ENCODE peak calls at places on chromosomes 5 and 9, in nine cellular contexts. One of them, this sample, is unnamed.
A peak's percentile ranks its signal among the peaks of the same experiment; 100 is the strongest.

GRCh38 chr9:94885854-94886447 is 159.5 kb downstream of the AOPEP start:
- DNase-seq in H9: no peak
- DNase-seq in astrocyte: no peak
- DNase-seq in right atrium auricular region: no peak
- DNase-seq in MM.1S: no peak
- DNase-seq in CD8-positive, alpha-beta T cell: no peak
- DNase-seq in body of pancreas: no peak
- DNase-seq in ovary: no peak
- DNase-seq in IMR-90: no peak
- DNase-seq in this sample: no peak

GRCh38 chr9:135341612-135342169 is 137.9 kb upstream of the PPP1R26 start:
- DNase-seq in body of pancreas: no peak
- DNase-seq in ovary: no peak
- DNase-seq in right atrium auricular region: no peak
- DNase-seq in CD8-positive, alpha-beta T cell: no peak
- DNase-seq in astrocyte: no peak
- DNase-seq in MM.1S: no peak
- DNase-seq in H9: no peak
- DNase-seq in IMR-90: no peak
- DNase-seq in this sample: no peak

GRCh38 chr5:142325677-142326479 is 1.1 kb upstream of the SPRY4 start:
- DNase-seq in body of pancreas: peak; percentile 42
- DNase-seq in ovary: no peak
- DNase-seq in astrocyte: peak; percentile 44
- DNase-seq in IMR-90: peak; percentile 73
- DNase-seq in MM.1S: no peak
- DNase-seq in right atrium auricular region: peak; percentile 72
- DNase-seq in H9: peak; percentile 91
- DNase-seq in CD8-positive, alpha-beta T cell: peak; percentile 12
- DNase-seq in this sample: peak; percentile 94

GRCh38 chr9:73969936-73970335 is 527.2 kb upstream of the RORB start:
- DNase-seq in MM.1S: no peak
- DNase-seq in ovary: no peak
- DNase-seq in body of pancreas: no peak
- DNase-seq in right atrium auricular region: no peak
- DNase-seq in CD8-positive, alpha-beta T cell: no peak
- DNase-seq in IMR-90: no peak
- DNase-seq in astrocyte: no peak
- DNase-seq in H9: no peak
- DNase-seq in this sample: no peak

GRCh38 chr5:117809251-117809650 is 1179.1 kb downstream of the DTWD2 start:
- DNase-seq in right atrium auricular region: no peak
- DNase-seq in IMR-90: no peak
- DNase-seq in astrocyte: no peak
- DNase-seq in body of pancreas: no peak
- DNase-seq in ovary: no peak
- DNase-seq in MM.1S: no peak
- DNase-seq in CD8-positive, alpha-beta T cell: no peak
- DNase-seq in H9: no peak
- DNase-seq in this sample: no peak

GRCh38 chr5:57033103-57033502 is 81.2 kb upstream of the MIER3 start:
- DNase-seq in CD8-positive, alpha-beta T cell: no peak
- DNase-seq in body of pancreas: no peak
- DNase-seq in astrocyte: no peak
- DNase-seq in ovary: no peak
- DNase-seq in H9: no peak
- DNase-seq in MM.1S: no peak
- DNase-seq in IMR-90: no peak
- DNase-seq in right atrium auricular region: no peak
- DNase-seq in this sample: no peak

GRCh38 chr5:89457411-89458329 is 574.7 kb upstream of the MEF2C start:
- DNase-seq in ovary: no peak
- DNase-seq in CD8-positive, alpha-beta T cell: no peak
- DNase-seq in IMR-90: no peak
- DNase-seq in right atrium auricular region: peak; percentile 59
- DNase-seq in body of pancreas: no peak
- DNase-seq in MM.1S: no peak
- DNase-seq in astrocyte: peak; percentile 80
- DNase-seq in H9: no peak
- DNase-seq in this sample: no peak

GRCh38 chr5:179916523-179916922 is 8.8 kb upstream of the TBC1D9B start:
- DNase-seq in CD8-positive, alpha-beta T cell: no peak
- DNase-seq in IMR-90: no peak
- DNase-seq in astrocyte: no peak
- DNase-seq in body of pancreas: no peak
- DNase-seq in ovary: no peak
- DNase-seq in MM.1S: no peak
- DNase-seq in right atrium auricular region: no peak
- DNase-seq in H9: no peak
- DNase-seq in this sample: no peak

GRCh38 chr9:98877211-98877730 is 66.4 kb upstream of the COL15A1 start:
- DNase-seq in astrocyte: no peak
- DNase-seq in H9: no peak
- DNase-seq in CD8-positive, alpha-beta T cell: no peak
- DNase-seq in ovary: no peak
- DNase-seq in right atrium auricular region: peak; percentile 28
- DNase-seq in MM.1S: no peak
- DNase-seq in body of pancreas: no peak
- DNase-seq in IMR-90: no peak
- DNase-seq in this sample: no peak
- TF ChIP-seq CTCF in astrocyte: no peak
- TF ChIP-seq CTCF in H9: no peak
- TF ChIP-seq CTCF in CD8-positive, alpha-beta T cell: no peak
- TF ChIP-seq CTCF in ovary: no peak
- TF ChIP-seq CTCF in right atrium auricular region: no peak
- TF ChIP-seq CTCF in MM.1S: no peak
- TF ChIP-seq CTCF in body of pancreas: no peak
- TF ChIP-seq CTCF in IMR-90: no peak
- TF ChIP-seq CTCF in this sample: no peak

DNA sequence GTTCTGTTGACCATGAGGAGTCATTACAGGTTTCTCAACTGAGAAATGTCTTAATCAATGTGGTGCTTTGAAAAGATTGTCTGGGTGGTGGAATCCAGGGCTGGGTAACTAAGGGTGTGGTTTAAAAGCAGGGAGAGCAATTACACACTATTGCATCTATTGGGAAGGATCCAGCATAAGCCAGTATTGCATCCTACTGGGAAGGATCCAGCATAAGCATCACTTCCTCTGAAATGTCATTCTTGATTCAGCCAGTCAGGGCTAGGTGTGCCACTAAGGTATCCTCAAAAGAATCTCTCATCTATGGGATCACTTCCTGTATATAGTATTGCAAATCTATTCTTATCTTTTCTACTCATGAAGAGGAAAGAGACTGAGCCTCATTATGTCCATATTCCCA is 38.6 kb downstream of the ELOVL7 start:
- DNase-seq in CD8-positive, alpha-beta T cell: no peak
- DNase-seq in H9: no peak
- DNase-seq in IMR-90: no peak
- DNase-seq in ovary: no peak
- DNase-seq in astrocyte: no peak
- DNase-seq in MM.1S: no peak
- DNase-seq in right atrium auricular region: no peak
- DNase-seq in body of pancreas: no peak
- DNase-seq in this sample: no peak
- H3K27me3 ChIP-seq in CD8-positive, alpha-beta T cell: no peaks in the 10 kb centered on the region
- H3K27me3 ChIP-seq in H9: no peaks in the 10 kb centered on the region
- H3K27me3 ChIP-seq in IMR-90: no peaks in the 10 kb centered on the region
- H3K27me3 ChIP-seq in ovary: no peaks in the 10 kb centered on the region
- H3K27me3 ChIP-seq in astrocyte: no peaks in the 10 kb centered on the region
- H3K27me3 ChIP-seq in MM.1S: no peaks in the 10 kb centered on the region
- H3K27me3 ChIP-seq in right atrium auricular region: no peaks in the 10 kb centered on the region
- H3K27me3 ChIP-seq in body of pancreas: no peaks in the 10 kb centered on the region
- H3K27me3 ChIP-seq in this sample: no peaks in the 10 kb centered on the region

GRCh38 chr5:5622806-5623205 is 200.3 kb downstream of the ICE1 start:
- DNase-seq in CD8-positive, alpha-beta T cell: no peak
- DNase-seq in IMR-90: no peak
- DNase-seq in H9: no peak
- DNase-seq in MM.1S: no peak
- DNase-seq in right atrium auricular region: no peak
- DNase-seq in astrocyte: no peak
- DNase-seq in body of pancreas: no peak
- DNase-seq in ovary: no peak
- DNase-seq in this sample: no peak

GRCh38 chr5:5623397-5623796 is 200.9 kb downstream of the ICE1 start:
- DNase-seq in CD8-positive, alpha-beta T cell: no peak
- DNase-seq in right atrium auricular region: no peak
- DNase-seq in astrocyte: no peak
- DNase-seq in body of pancreas: no peak
- DNase-seq in MM.1S: no peak
- DNase-seq in IMR-90: no peak
- DNase-seq in ovary: no peak
- DNase-seq in H9: no peak
- DNase-seq in this sample: no peak

GRCh38 chr5:5629579-5629978 is 207.1 kb downstream of the ICE1 start:
- DNase-seq in ovary: no peak
- DNase-seq in CD8-positive, alpha-beta T cell: no peak
- DNase-seq in body of pancreas: no peak
- DNase-seq in MM.1S: no peak
- DNase-seq in IMR-90: no peak
- DNase-seq in right atrium auricular region: no peak
- DNase-seq in astrocyte: no peak
- DNase-seq in H9: no peak
- DNase-seq in this sample: no peak

GRCh38 chr5:5628866-5629265 is 206.4 kb downstream of the ICE1 start:
- DNase-seq in CD8-positive, alpha-beta T cell: no peak
- DNase-seq in body of pancreas: no peak
- DNase-seq in right atrium auricular region: no peak
- DNase-seq in ovary: no peak
- DNase-seq in MM.1S: no peak
- DNase-seq in astrocyte: no peak
- DNase-seq in IMR-90: no peak
- DNase-seq in H9: no peak
- DNase-seq in this sample: no peak

GRCh38 chr5:5626412-5626811 is 203.9 kb downstream of the ICE1 start:
- DNase-seq in ovary: no peak
- DNase-seq in H9: no peak
- DNase-seq in body of pancreas: no peak
- DNase-seq in right atrium auricular region: no peak
- DNase-seq in IMR-90: no peak
- DNase-seq in astrocyte: no peak
- DNase-seq in MM.1S: no peak
- DNase-seq in CD8-positive, alpha-beta T cell: no peak
- DNase-seq in this sample: no peak
- H3K4me1 ChIP-seq in ovary: no peaks in the 10 kb centered on the region
- H3K4me1 ChIP-seq in H9: no peaks in the 10 kb centered on the region
- H3K4me1 ChIP-seq in body of pancreas: no peaks in the 10 kb centered on the region
- H3K4me1 ChIP-seq in right atrium auricular region: no peaks in the 10 kb centered on the region
- H3K4me1 ChIP-seq in IMR-90: no peaks in the 10 kb centered on the region
- H3K4me1 ChIP-seq in astrocyte: no peaks in the 10 kb centered on the region
- H3K4me1 ChIP-seq in MM.1S: no peaks in the 10 kb centered on the region
- H3K4me1 ChIP-seq in CD8-positive, alpha-beta T cell: no peaks in the 10 kb centered on the region
- H3K4me1 ChIP-seq in this sample: no peaks in the 10 kb centered on the region

GRCh38 chr5:164048527-164048926 is 543.1 kb downstream of the MAT2B start:
- DNase-seq in IMR-90: peak; percentile 44
- DNase-seq in body of pancreas: no peak
- DNase-seq in right atrium auricular region: no peak
- DNase-seq in astrocyte: no peak
- DNase-seq in CD8-positive, alpha-beta T cell: no peak
- DNase-seq in ovary: no peak
- DNase-seq in MM.1S: no peak
- DNase-seq in H9: no peak
- DNase-seq in this sample: no peak
- TF ChIP-seq CTCF in IMR-90: peak; percentile 54
- TF ChIP-seq CTCF in body of pancreas: no peak
- TF ChIP-seq CTCF in right atrium auricular region: peak; percentile 45
- TF ChIP-seq CTCF in astrocyte: no peak
- TF ChIP-seq CTCF in CD8-positive, alpha-beta T cell: no peak
- TF ChIP-seq CTCF in ovary: no peak
- TF ChIP-seq CTCF in MM.1S: peak; percentile 9
- TF ChIP-seq CTCF in H9: peak; percentile 46
- TF ChIP-seq CTCF in this sample: peak; percentile 30

DNA sequence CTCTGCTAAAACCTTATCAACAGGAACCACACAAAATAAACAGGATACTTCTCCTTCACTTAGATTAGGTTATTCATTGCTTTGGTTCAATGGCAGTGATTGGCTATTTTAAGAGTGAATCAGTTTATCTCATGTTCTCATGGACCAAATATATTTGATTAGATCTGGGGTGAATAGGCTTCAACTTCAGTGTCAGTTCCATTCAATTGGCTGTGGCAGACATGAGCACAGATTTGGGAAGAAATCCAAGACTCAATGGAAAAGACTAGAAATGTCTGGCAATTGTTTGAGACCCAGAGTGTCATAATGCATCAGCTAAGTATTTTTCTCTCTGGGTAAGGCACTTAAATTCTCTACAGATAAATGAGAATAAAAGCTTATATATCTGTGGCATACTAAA is 37.1 kb downstream of the CDH18 start:
- DNase-seq in H9: no peak
- DNase-seq in ovary: no peak
- DNase-seq in body of pancreas: no peak
- DNase-seq in IMR-90: no peak
- DNase-seq in astrocyte: peak; percentile 10
- DNase-seq in MM.1S: no peak
- DNase-seq in CD8-positive, alpha-beta T cell: no peak
- DNase-seq in right atrium auricular region: no peak
- DNase-seq in this sample: no peak
- H3K27me3 ChIP-seq in H9: no peaks in the 10 kb centered on the region
- H3K27me3 ChIP-seq in ovary: no peaks in the 10 kb centered on the region
- H3K27me3 ChIP-seq in body of pancreas: no peaks in the 10 kb centered on the region
- H3K27me3 ChIP-seq in IMR-90: no peaks in the 10 kb centered on the region
- H3K27me3 ChIP-seq in astrocyte: no peaks in the 10 kb centered on the region
- H3K27me3 ChIP-seq in MM.1S: no peaks in the 10 kb centered on the region
- H3K27me3 ChIP-seq in CD8-positive, alpha-beta T cell: no peaks in the 10 kb centered on the region
- H3K27me3 ChIP-seq in right atrium auricular region: no peaks in the 10 kb centered on the region
- H3K27me3 ChIP-seq in this sample: no peaks in the 10 kb centered on the region

DNA sequence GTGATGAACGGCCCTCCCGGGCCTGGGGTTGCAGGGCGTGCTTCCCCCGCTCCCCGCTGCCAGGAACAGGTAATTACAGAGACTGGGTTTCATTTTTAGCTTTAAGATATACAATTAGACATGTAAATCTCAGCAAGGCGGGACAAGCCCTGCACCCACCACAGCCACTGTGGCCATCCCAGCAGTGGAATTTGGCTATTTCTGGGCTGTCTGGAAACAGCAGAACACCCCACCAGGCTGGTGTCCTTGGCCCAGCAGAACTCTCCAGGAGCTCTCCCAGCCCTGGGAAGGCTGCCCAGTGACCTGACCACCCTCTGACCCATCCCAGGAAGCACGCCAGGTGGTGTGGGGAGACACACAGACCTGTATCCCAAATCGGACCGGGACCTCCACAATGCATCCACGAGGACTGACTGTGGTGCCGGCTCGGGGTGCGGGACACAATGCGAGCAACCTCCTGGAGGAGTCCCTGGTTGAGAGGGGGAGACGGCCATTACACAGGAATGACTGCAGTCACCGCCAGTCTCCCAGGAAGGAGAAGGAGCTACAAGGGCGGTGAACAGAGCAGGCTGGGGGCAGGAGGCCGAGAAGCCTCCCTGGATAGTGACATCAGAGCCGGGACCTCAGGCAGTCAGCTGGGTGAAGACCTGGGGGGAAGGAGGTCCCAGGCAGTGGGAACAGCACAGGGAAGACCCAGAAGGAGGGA is 17.3 kb downstream of the EEIG1 start:
- DNase-seq in body of pancreas: no peak
- DNase-seq in right atrium auricular region: no peak
- DNase-seq in MM.1S: no peak
- DNase-seq in ovary: peak; percentile 92
- DNase-seq in H9: no peak
- DNase-seq in IMR-90: no peak
- DNase-seq in astrocyte: no peak
- DNase-seq in CD8-positive, alpha-beta T cell: no peak
- DNase-seq in this sample: no peak
- H3K4me1 ChIP-seq in body of pancreas: peaks cover 76% of the 10 kb centered on the region
- H3K4me1 ChIP-seq in right atrium auricular region: no peaks in the 10 kb centered on the region
- H3K4me1 ChIP-seq in MM.1S: peaks cover 5% of the 10 kb centered on the region
- H3K4me1 ChIP-seq in ovary: peaks cover 61% of the 10 kb centered on the region
- H3K4me1 ChIP-seq in H9: no peaks in the 10 kb centered on the region
- H3K4me1 ChIP-seq in IMR-90: peaks cover 49% of the 10 kb centered on the region
- H3K4me1 ChIP-seq in astrocyte: peaks cover 31% of the 10 kb centered on the region
- H3K4me1 ChIP-seq in CD8-positive, alpha-beta T cell: peaks cover 100% of the 10 kb centered on the region
- H3K4me1 ChIP-seq in this sample: peaks cover 51% of the 10 kb centered on the region